ENCODE peak calls at places on chromosomes 5 and 9, in four cellular contexts. T, Y, R and C are unnamed samples.

GRCh38 chr9:132572921-132573320 is 9.5 kb upstream of the BARHL1 start:
- DNase-seq in T (no peak), Y (no peak), R (peak), C (no peak)

GRCh38 chr9:129145841-129146292 is 32.2 kb downstream of the IER5L start:
- DNase-seq in T (peak), Y (no peak), R (no peak), C (peak)

GRCh38 chr5:14178671-14179211 is 35.6 kb downstream of the TRIO start:
- DNase-seq in T (no peak), Y (no peak), R (no peak), C (peak)

GRCh38 chr5:176382721-176383120 is 5.7 kb downstream of the NOP16 start:
- DNase-seq in T (no peak), Y (no peak), R (no peak), C (no peak)

GRCh38 chr5:177496111-177497010 is 1.0 kb downstream of the PDLIM7 start:
- DNase-seq in T (peak), Y (no peak), R (peak), C (peak)

GRCh38 chr9:86080112-86080579 is 19.2 kb downstream of the GOLM1 start:
- DNase-seq in T (no peak), Y (no peak), R (no peak), C (no peak)

GRCh38 chr9:131098391-131099087 is 2.2 kb downstream of the AIF1L start:
- DNase-seq in T (no peak), Y (no peak), R (no peak), C (no peak)

GRCh38 chr5:135993248-135993893 is 35.4 kb upstream of the TGFBI start:
- DNase-seq in T (no peak), Y (no peak), R (no peak), C (no peak)

GRCh38 chr5:42953061-42953460 is 87.1 kb downstream of the ANXA2R start:
- DNase-seq in T (no peak), Y (no peak), R (no peak), C (no peak)

GRCh38 chr9:33623658-33624586 is 99.9 kb downstream of the ANKRD18B start:
- DNase-seq in T (peak), Y (peak), R (peak), C (peak)

GRCh38 chr5:162721125-162721524 is 653.6 kb downstream of the GABRG2 start:
- DNase-seq in T (no peak), Y (no peak), R (no peak), C (no peak)

GRCh38 chr5:28344803-28345433 is 1306.5 kb upstream of the CDH9 start:
- DNase-seq in T (peak), Y (peak), R (peak), C (no peak)

GRCh38 chr9:19894975-19895374 is 106.1 kb upstream of the SLC24A2 start:
- DNase-seq in T (no peak), Y (no peak), R (no peak), C (no peak)

GRCh38 chr5:14243768-14244167 is 100.6 kb downstream of the TRIO start:
- DNase-seq in T (no peak), Y (no peak), R (no peak), C (no peak)

GRCh38 chr5:17224858-17225436 is 7.5 kb downstream of the BASP1 start:
- DNase-seq in T (no peak), Y (peak), R (no peak), C (no peak)

GRCh38 chr9:34554211-34555001 is 31.6 kb upstream of the ENHO start:
- DNase-seq in T (no peak), Y (no peak), R (no peak), C (peak)

GRCh38 chr9:71681708-71682268 is 86.5 kb downstream of the CEMIP2 start:
- DNase-seq in T (no peak), Y (no peak), R (no peak), C (no peak)

GRCh38 chr5:8981016-8981415 is 564.9 kb downstream of the SEMA5A start:
- DNase-seq in T (no peak), Y (no peak), R (no peak), C (no peak)

GRCh38 chr9:14366071-14366470 is 52.1 kb upstream of the NFIB start:
- DNase-seq in T (no peak), Y (no peak), R (no peak), C (no peak)

GRCh38 chr5:177327539-177328522 is 16.1 kb upstream of the MXD3 start:
- DNase-seq in T (peak), Y (no peak), R (no peak), C (no peak)

GRCh38 chr5:127536687-127537086 is 19.2 kb downstream of the PRRC1 start:
- DNase-seq in T (no peak), Y (no peak), R (peak), C (no peak)

GRCh38 chr5:9473624-9474023 is 72.3 kb downstream of the SEMA5A start:
- DNase-seq in T (no peak), Y (no peak), R (no peak), C (no peak)

GRCh38 chr5:13831236-13831810 is 113.2 kb downstream of the DNAH5 start:
- DNase-seq in T (no peak), Y (no peak), R (no peak), C (no peak)

GRCh38 chr9:112624711-112625707 is 92.9 kb downstream of the INIP start:
- DNase-seq in T (no peak), Y (no peak), R (no peak), C (no peak)

GRCh38 chr9:73348485-73348884 is 196.8 kb downstream of the ANXA1 start:
- DNase-seq in T (no peak), Y (no peak), R (peak), C (no peak)

GRCh38 chr5:17340816-17341215 is 123.4 kb downstream of the BASP1 start:
- DNase-seq in T (no peak), Y (no peak), R (no peak), C (no peak)

GRCh38 chr5:36160617-36161016 is 8.7 kb downstream of the SKP2 start:
- DNase-seq in T (no peak), Y (no peak), R (no peak), C (no peak)

GRCh38 chr9:30944233-30944585 is 1440.2 kb upstream of the ACO1 start:
- DNase-seq in T (no peak), Y (no peak), R (no peak), C (no peak)

GRCh38 chr5:139669681-139670368 is 21.7 kb downstream of the CXXC5 start:
- DNase-seq in T (peak), Y (no peak), R (peak), C (no peak)

GRCh38 chr9:76215066-76215465 is 179.2 kb downstream of the RFK start:
- DNase-seq in T (no peak), Y (no peak), R (no peak), C (no peak)

GRCh38 chr5:37739817-37740261 is 100.0 kb downstream of the GDNF start:
- DNase-seq in T (no peak), Y (no peak), R (no peak), C (no peak)

GRCh38 chr9:73871636-73872035 is 625.5 kb upstream of the RORB start:
- DNase-seq in T (no peak), Y (no peak), R (no peak), C (no peak)

GRCh38 chr5:126508962-126509279 is 85.7 kb downstream of the GRAMD2B start:
- DNase-seq in T (no peak), Y (no peak), R (no peak), C (no peak)

GRCh38 chr9:99169086-99169485 is 52.7 kb downstream of the ALG2 start:
- DNase-seq in T (no peak), Y (no peak), R (no peak), C (no peak)

DNA sequence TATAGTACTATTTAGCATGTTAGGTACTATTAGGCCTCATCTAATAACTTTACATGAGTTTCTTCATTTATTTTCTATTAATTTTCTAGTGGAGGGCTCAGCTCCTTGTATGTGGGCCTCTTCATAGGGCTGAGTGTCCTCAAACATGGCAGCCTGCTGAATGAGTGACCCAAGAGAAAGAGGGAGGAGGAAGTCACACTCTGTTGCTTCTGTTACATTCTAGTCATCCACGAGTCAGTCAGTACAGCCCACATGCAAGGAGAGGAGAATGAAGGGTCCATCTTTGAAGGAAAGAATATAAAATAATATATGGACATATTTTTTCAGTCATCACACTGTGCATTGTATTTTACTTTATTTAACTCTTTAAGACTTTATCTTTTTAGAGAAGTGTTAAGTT is 66.6 kb upstream of the NR3C1 start:
- DNase-seq in T (no peak), Y (no peak), R (no peak), C (no peak)
- TF ChIP-seq HDAC6 in T (no peak), Y (no peak), R (no peak), C (no peak)

GRCh38 chr5:133966090-133966489 is 2.3 kb downstream of the C5orf15 start:
- DNase-seq in T (no peak), Y (no peak), R (no peak), C (no peak)
- TF ChIP-seq HDAC6 in T (no peak), Y (no peak), R (no peak), C (no peak)

DNA sequence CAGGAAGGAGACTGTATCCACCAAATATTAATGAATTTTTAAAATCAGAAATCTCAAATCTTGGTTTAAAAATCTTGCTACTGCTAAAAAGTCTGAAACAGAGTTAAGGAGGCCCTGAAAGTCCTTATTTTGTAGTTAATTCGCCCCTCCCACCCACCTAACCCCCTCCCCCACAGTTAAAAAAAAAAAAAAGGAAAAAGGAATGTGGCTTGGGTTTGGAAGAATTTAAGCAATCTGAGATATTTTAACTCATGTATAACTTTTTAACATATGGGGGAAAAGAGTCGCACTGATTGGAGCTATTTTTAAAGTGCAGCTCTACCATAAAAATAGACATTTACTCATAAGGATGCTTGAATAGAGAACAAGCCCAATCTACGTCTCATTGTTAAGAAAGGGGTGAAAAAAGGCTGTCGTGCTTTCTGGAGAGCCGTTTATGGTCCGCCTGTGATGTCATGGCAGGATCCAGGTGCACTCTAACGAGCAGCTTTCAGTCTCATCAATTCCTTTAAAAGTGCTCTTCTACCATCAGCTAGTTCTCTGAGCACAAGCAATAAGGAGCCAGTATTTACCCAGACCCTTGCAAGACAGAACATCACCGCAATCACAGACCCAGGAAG is 142.5 kb downstream of the ELAVL2 start:
- DNase-seq in T (no peak), Y (no peak), R (no peak), C (no peak)
- TF ChIP-seq HDAC6 in T (no peak), Y (no peak), R (no peak), C (no peak)

DNA sequence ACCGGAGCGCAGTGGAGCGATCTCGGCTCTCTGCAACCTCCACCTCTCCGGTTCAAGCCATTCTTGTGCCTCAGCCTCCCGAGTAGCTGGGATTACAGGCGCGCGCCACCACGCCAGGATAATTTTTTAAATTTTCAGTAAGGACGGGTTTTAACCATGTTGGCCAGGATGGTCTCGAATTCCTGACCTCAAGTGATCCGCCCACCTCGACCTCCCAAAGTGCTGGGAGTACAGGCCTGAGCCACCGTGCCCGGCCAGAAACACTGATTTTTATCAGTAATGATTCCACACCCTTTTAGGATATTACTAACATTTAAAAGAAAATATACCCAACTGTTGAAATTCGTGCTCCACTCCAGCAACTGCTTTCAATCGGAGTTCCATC is 464 bp upstream of the FAM151B start:
- DNase-seq in T (no peak), Y (no peak), R (no peak), C (no peak)
- TF ChIP-seq HDAC6 in T (no peak), Y (no peak), R (no peak), C (no peak)

DNA sequence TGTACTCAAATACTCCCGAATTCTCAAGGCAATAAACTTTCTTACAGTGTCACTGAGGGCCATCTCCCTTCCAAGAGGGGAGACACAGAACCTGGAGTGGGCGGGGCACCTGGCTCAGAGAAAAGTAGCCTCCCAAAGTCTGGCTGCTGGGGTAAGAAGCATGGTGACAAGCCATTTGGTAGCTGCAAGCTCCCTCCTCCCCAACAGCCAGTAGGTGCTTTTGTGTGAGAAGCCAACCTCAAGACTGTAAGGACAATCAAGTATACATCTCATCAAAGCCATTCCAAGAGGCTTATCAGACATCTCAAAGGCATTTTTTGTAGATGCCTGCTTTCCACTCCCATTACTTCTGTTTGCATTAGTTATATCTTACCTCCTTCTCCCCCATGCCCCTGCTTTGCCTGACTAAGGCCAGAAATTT is 1.4 kb downstream of the DAB2 start:
- DNase-seq in T (no peak), Y (no peak), R (no peak), C (no peak)
- TF ChIP-seq HDAC6 in T (no peak), Y (no peak), R (no peak), C (no peak)

GRCh38 chr5:149357370-149358293 is at the start of gene PCYOX1L:
- DNase-seq in T (peak), Y (peak), R (peak), C (peak)

GRCh38 chr5:149356391-149356790 is 1.5 kb upstream of the PCYOX1L start:
- DNase-seq in T (no peak), Y (no peak), R (no peak), C (no peak)

GRCh38 chr5:149360262-149360661 is 2.4 kb downstream of the PCYOX1L start:
- DNase-seq in T (no peak), Y (no peak), R (no peak), C (no peak)

GRCh38 chr5:149358818-149359217 is 972 bp downstream of the PCYOX1L start:
- DNase-seq in T (no peak), Y (no peak), R (no peak), C (no peak)

GRCh38 chr5:149358294-149358651 is 427 bp downstream of the PCYOX1L start:
- DNase-seq in T (no peak), Y (no peak), R (no peak), C (no peak)
- TF ChIP-seq HDAC6 in T (no peak), Y (no peak), R (no peak), C (no peak)

GRCh38 chr5:173590436-173591299 is 25.8 kb downstream of the BOD1 start:
- DNase-seq in T (no peak), Y (no peak), R (no peak), C (no peak)

GRCh38 chr5:173595826-173596225 is 20.6 kb downstream of the BOD1 start:
- DNase-seq in T (no peak), Y (no peak), R (no peak), C (no peak)

GRCh38 chr5:173594061-173594460 is 22.4 kb downstream of the BOD1 start:
- DNase-seq in T (no peak), Y (no peak), R (no peak), C (no peak)

GRCh38 chr5:173591300-173591622 is 25.2 kb downstream of the BOD1 start:
- DNase-seq in T (no peak), Y (no peak), R (no peak), C (no peak)

GRCh38 chr5:173592050-173592669 is 24.3 kb downstream of the BOD1 start:
- DNase-seq in T (no peak), Y (no peak), R (peak), C (no peak)
- TF ChIP-seq HDAC6 in T (no peak), Y (no peak), R (no peak), C (no peak)

GRCh38 chr5:40401965-40402364 is 277.8 kb upstream of the PTGER4 start:
- DNase-seq in T (no peak), Y (no peak), R (no peak), C (no peak)
- TF ChIP-seq HDAC6 in T (no peak), Y (no peak), R (no peak), C (no peak)

DNA sequence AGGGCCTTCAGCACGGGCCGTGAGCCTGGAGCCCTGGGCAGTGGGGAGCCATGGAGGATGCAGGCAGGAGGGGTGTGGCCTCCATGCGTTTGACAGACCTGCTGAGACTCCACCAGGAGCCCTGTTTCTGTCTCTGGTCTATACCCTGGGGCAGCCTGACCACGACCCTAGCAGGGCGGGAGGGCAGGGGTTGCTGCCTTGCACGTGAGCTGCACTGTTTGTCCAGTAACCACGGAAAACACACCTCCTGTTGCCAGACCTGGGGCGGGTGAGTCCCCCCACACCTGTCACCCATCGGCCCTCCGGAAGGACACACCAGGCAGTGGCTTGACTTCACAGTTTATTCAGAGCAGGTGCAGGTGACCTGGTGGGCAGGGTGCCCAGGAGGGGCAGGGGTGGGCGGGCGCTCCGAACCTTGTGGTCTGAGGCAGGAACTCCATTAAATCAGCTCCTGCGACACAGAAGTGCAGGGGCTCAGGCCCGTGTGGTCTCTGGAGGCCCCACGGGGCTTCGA is 3.9 kb downstream of the LCN8 start:
- DNase-seq in T (no peak), Y (no peak), R (no peak), C (no peak)
- TF ChIP-seq HDAC6 in T (no peak), Y (no peak), R (no peak), C (no peak)